ENCODE peak calls at places on chromosomes 11 and 22, in ten cellular contexts. N is lung, L is neural progenitor cell, I is pancreas, G is cardiac fibroblast, H is psoas muscle, W is colonic mucosa, Y is hepatocyte, A is NB4, R is left lung. U is an unnamed sample.

GRCh38 chr11:5596611-5597201 is at the start of gene TRIM6:
- DNase-seq in N (peak), G (peak), Y (peak), R (peak), W (peak), I (peak), A (peak), L (peak), H (peak), U (no peak)

GRCh38 chr22:42721045-42721434 is 370 bp upstream of the A4GALT start:
- DNase-seq in R (no peak), L (peak), Y (no peak), N (no peak), G (peak), I (no peak), W (no peak), A (no peak), H (peak), U (no peak)

GRCh38 chr22:38016182-38017078 is 32.1 kb upstream of the SOX10 start:
- DNase-seq in L (peak), H (no peak), I (peak), N (peak), A (peak), R (no peak), Y (no peak), W (peak), G (peak), U (no peak)

GRCh38 chr22:32870474-32870873 is 69.0 kb downstream of the TIMP3 start:
- DNase-seq in G (no peak), H (no peak), N (no peak), L (no peak), Y (no peak), R (no peak), A (no peak), W (no peak), I (no peak), U (no peak)

GRCh38 chr22:19598054-19598855 is 74.0 kb upstream of the CLDN5 start:
- DNase-seq in L (no peak), N (no peak), Y (peak), H (no peak), I (no peak), A (peak), W (no peak), G (no peak), R (no peak), U (no peak)

GRCh38 chr11:121365304-121365703 is 72.7 kb downstream of the SC5D start:
- DNase-seq in H (no peak), G (no peak), L (no peak), A (no peak), I (no peak), W (no peak), Y (no peak), R (no peak), N (no peak), U (no peak)

GRCh38 chr11:104219081-104219480 is 55.1 kb upstream of the PDGFD start:
- DNase-seq in G (peak), L (no peak), Y (no peak), W (no peak), A (no peak), I (no peak), H (peak), N (no peak), R (no peak), U (no peak)

GRCh38 chr11:78168539-78169477 is 19.6 kb downstream of the KCTD21 start:
- DNase-seq in I (peak), N (peak), W (peak), R (no peak), Y (peak), H (peak), L (no peak), G (peak), A (peak), U (peak)

GRCh38 chr11:133323354-133323753 is 208.9 kb downstream of the OPCML start:
- DNase-seq in H (no peak), L (peak), A (no peak), N (no peak), I (no peak), Y (no peak), W (no peak), R (no peak), G (no peak), U (no peak)

GRCh38 chr11:24406980-24407379 is 89.9 kb upstream of the LUZP2 start:
- DNase-seq in I (no peak), L (no peak), A (no peak), R (peak), N (no peak), W (no peak), G (no peak), Y (no peak), H (no peak), U (no peak)

GRCh38 chr22:37484115-37485005 is 1.8 kb downstream of the MFNG start:
- DNase-seq in R (peak), H (peak), L (peak), W (peak), A (no peak), Y (no peak), I (peak), N (peak), G (no peak), U (no peak)

GRCh38 chr11:75233688-75234295 is 6.8 kb upstream of the TPBGL start:
- DNase-seq in N (no peak), H (no peak), G (peak), A (peak), R (no peak), I (peak), L (peak), Y (peak), W (peak), U (no peak)

GRCh38 chr11:32121012-32121411 is 30.1 kb downstream of the RCN1 start:
- DNase-seq in Y (no peak), G (no peak), I (no peak), N (no peak), R (no peak), W (no peak), H (no peak), L (no peak), A (no peak), U (no peak)

GRCh38 chr11:73295259-73295995 is 12.6 kb upstream of the ARHGEF17 start:
- DNase-seq in H (peak), I (no peak), R (peak), N (peak), G (peak), Y (peak), A (peak), L (peak), W (peak), U (peak)

GRCh38 chr11:129279326-129280026 is 87.4 kb upstream of the ARHGAP32 start:
- DNase-seq in H (peak), Y (peak), R (peak), I (peak), N (peak), L (peak), A (peak), G (peak), W (peak), U (no peak)

GRCh38 chr11:46142561-46142960 is 21.3 kb upstream of the PHF21A start:
- DNase-seq in A (no peak), Y (no peak), G (no peak), R (no peak), N (no peak), H (no peak), L (no peak), I (no peak), W (no peak), U (no peak)

GRCh38 chr11:34790620-34791019 is 125.6 kb downstream of the APIP start:
- DNase-seq in Y (no peak), A (peak), W (no peak), G (no peak), H (no peak), I (no peak), L (no peak), N (no peak), R (no peak), U (no peak)

GRCh38 chr11:76408171-76408965 is 27.2 kb downstream of the GVQW3 start:
- DNase-seq in L (no peak), W (no peak), Y (no peak), A (no peak), R (no peak), N (no peak), I (no peak), G (no peak), H (no peak), U (no peak)

GRCh38 chr22:33922268-33922667 is 2.0 kb upstream of the LARGE1 start:
- DNase-seq in H (peak), Y (peak), L (peak), W (peak), N (no peak), G (peak), I (peak), A (no peak), R (no peak), U (no peak)

GRCh38 chr22:40749006-40749405 is 69.7 kb downstream of the MCHR1 start:
- DNase-seq in Y (no peak), R (no peak), I (no peak), N (no peak), H (no peak), A (no peak), G (no peak), W (no peak), L (no peak), U (no peak)

GRCh38 chr22:20979243-20979809 is 2.8 kb upstream of the LZTR1 start:
- DNase-seq in H (peak), R (peak), L (peak), W (peak), A (no peak), I (peak), G (peak), N (peak), Y (peak), U (no peak)

GRCh38 chr11:17774232-17775034 is 39.9 kb downstream of the KCNC1 start:
- DNase-seq in R (peak), N (no peak), H (peak), A (no peak), G (no peak), L (peak), W (no peak), I (no peak), Y (no peak), U (no peak)

GRCh38 chr11:88508808-88509581 is 171.5 kb upstream of the CTSC start:
- DNase-seq in L (peak), W (peak), A (no peak), H (peak), I (no peak), Y (peak), N (no peak), R (peak), G (peak), U (no peak)

GRCh38 chr22:17770180-17771077 is 3.8 kb downstream of the BID start:
- DNase-seq in A (no peak), Y (no peak), H (no peak), L (no peak), G (no peak), I (no peak), N (no peak), R (peak), W (no peak), U (no peak)

GRCh38 chr22:27952091-27952490 is 33.0 kb upstream of the PITPNB start:
- DNase-seq in R (no peak), Y (no peak), L (no peak), N (no peak), I (no peak), H (no peak), A (no peak), G (peak), W (no peak), U (no peak)

GRCh38 chr11:7490054-7490453 is 4.7 kb downstream of the OLFML1 start:
- DNase-seq in L (no peak), Y (no peak), W (no peak), H (no peak), I (no peak), N (no peak), G (peak), A (no peak), R (no peak), U (peak)

GRCh38 chr11:15918212-15918611 is 438.1 kb downstream of the SOX6 start:
- DNase-seq in W (no peak), N (no peak), R (no peak), A (no peak), L (peak), Y (no peak), H (no peak), I (no peak), G (no peak), U (no peak)

GRCh38 chr11:86676533-86677154 is 4.2 kb upstream of the ME3 start:
- DNase-seq in R (peak), N (no peak), I (no peak), W (no peak), G (no peak), L (peak), H (no peak), A (peak), Y (peak), U (no peak)

GRCh38 chr22:28142361-28142801 is 223.3 kb upstream of the PITPNB start:
- DNase-seq in G (peak), A (no peak), W (no peak), Y (peak), H (no peak), I (no peak), R (no peak), L (peak), N (no peak), U (peak)

GRCh38 chr11:33692013-33692504 is 8.6 kb downstream of the C11orf91 start:
- DNase-seq in A (no peak), I (peak), Y (peak), N (peak), H (peak), W (peak), R (no peak), L (peak), G (peak), U (peak)

GRCh38 chr22:17789379-17790200 is 15.3 kb upstream of the BID start:
- DNase-seq in G (no peak), H (no peak), Y (no peak), N (no peak), W (no peak), L (no peak), A (no peak), R (no peak), I (no peak), U (no peak)

GRCh38 chr11:62664405-62665074 is 470 bp downstream of the C11orf98 start:
- DNase-seq in I (no peak), W (peak), Y (peak), R (peak), H (peak), L (no peak), G (peak), A (peak), N (peak), U (no peak)

GRCh38 chr11:114377612-114378267 is 22.6 kb downstream of the C11orf71 start:
- DNase-seq in I (no peak), L (no peak), G (peak), A (no peak), H (no peak), W (no peak), Y (peak), N (no peak), R (no peak), U (peak)

GRCh38 chr22:32986773-32987050 is 71.5 kb downstream of the SYN3 start:
- DNase-seq in R (no peak), G (no peak), I (no peak), H (no peak), W (no peak), L (no peak), Y (no peak), A (no peak), N (no peak), U (no peak)

GRCh38 chr11:76672431-76673163 is 2.0 kb upstream of the LRRC32 start:
- DNase-seq in R (peak), N (no peak), H (peak), Y (no peak), A (peak), I (no peak), W (no peak), G (peak), L (no peak), U (no peak)

GRCh38 chr22:26631282-26631681 is 9.5 kb downstream of the CRYBA4 start:
- DNase-seq in I (no peak), A (no peak), G (no peak), N (no peak), L (no peak), W (no peak), R (no peak), Y (no peak), H (no peak), U (no peak)

GRCh38 chr22:49999901-50000586 is 12.5 kb downstream of the IL17REL start:
- DNase-seq in N (no peak), W (no peak), G (no peak), I (no peak), L (no peak), R (peak), Y (no peak), H (peak), A (no peak), U (no peak)
- H3K4me3 ChIP-seq in N (no peak), W (peak), G (no peak), I (no peak), L (peak), R (no peak), Y (no peak), H (peak), A (no peak), U (no peak)

GRCh38 chr11:117327567-117328413 is at the start of gene CEP164:
- DNase-seq in Y (peak), I (peak), G (peak), L (peak), A (peak), W (peak), R (peak), N (peak), H (peak), U (peak)
- TF ChIP-seq CTCF in Y (no peak), I (no peak), G (no peak), L (no peak), A (no peak), W (no peak), R (no peak), N (no peak), H (no peak), U (no peak)

GRCh38 chr11:119052163-119052814 is 4.7 kb downstream of the HYOU1 start:
- DNase-seq in G (no peak), R (no peak), W (no peak), A (no peak), N (no peak), I (no peak), H (no peak), L (no peak), Y (no peak), U (no peak)

GRCh38 chr11:119048644-119049043 is 8.4 kb downstream of the HYOU1 start:
- DNase-seq in Y (no peak), L (no peak), I (no peak), R (no peak), A (no peak), W (no peak), G (no peak), H (no peak), N (no peak), U (no peak)

GRCh38 chr11:119049081-119049480 is 7.9 kb downstream of the HYOU1 start:
- DNase-seq in I (no peak), R (no peak), A (no peak), Y (no peak), H (no peak), L (no peak), N (no peak), G (no peak), W (no peak), U (no peak)

GRCh38 chr11:119054418-119054817 is 2.6 kb downstream of the HYOU1 start:
- DNase-seq in I (no peak), Y (no peak), N (no peak), R (no peak), L (no peak), H (no peak), W (no peak), A (no peak), G (no peak), U (no peak)

DNA sequence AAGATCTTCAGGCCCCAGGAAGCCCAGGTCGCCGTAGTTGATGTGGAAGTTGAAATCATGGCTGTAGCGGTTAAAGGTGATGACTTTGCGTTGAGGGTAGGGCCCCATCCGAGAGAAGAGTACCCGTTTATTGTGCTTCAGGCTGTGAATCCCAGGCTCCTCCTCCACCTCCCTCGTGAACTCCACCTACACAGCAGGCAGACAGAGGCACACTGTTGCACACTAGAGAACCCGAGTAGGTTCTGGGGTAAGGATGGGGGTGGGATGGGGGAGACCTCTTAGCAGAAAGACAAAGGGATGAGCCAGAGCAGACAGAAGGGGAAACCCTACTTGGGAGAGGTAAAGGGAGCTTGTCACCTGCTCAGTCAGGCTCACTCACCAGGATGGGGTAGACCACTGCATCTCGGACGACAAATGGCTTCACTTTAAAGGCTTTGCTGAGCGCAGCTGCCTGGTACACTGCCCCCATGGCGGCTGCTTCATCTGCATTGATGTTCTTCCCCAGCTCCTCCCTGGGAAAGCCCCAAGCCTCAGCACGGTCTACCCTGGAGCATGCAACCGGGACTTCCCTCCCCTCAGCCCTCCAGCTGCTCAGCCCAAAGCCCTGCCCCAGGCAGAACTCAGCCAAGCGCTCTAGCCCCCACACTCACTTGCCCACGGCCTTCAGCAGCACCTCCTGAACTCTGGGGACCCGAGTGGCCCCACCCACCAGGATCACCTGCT is 5.4 kb downstream of the HYOU1 start:
- DNase-seq in L (no peak), A (no peak), I (no peak), G (no peak), N (no peak), W (no peak), R (peak), Y (no peak), H (no peak), U (no peak)
- H3K4me3 ChIP-seq in L (no peak), A (no peak), I (no peak), G (no peak), N (no peak), W (no peak), R (no peak), Y (no peak), H (no peak), U (no peak)

GRCh38 chr22:46798041-46798365 is 35.6 kb downstream of the TBC1D22A start:
- DNase-seq in A (no peak), W (no peak), L (no peak), R (no peak), I (no peak), Y (no peak), G (no peak), N (no peak), H (no peak), U (no peak)

GRCh38 chr22:46795845-46796565 is 33.6 kb downstream of the TBC1D22A start:
- DNase-seq in I (no peak), A (no peak), R (no peak), H (no peak), N (no peak), G (no peak), Y (no peak), L (no peak), W (no peak), U (no peak)

GRCh38 chr22:46798366-46799057 is 36.1 kb downstream of the TBC1D22A start:
- DNase-seq in N (peak), A (peak), W (peak), H (peak), L (peak), Y (peak), R (peak), G (peak), I (peak), U (no peak)

GRCh38 chr22:46796566-46797195 is 34.2 kb downstream of the TBC1D22A start:
- DNase-seq in H (no peak), Y (no peak), L (no peak), R (peak), G (no peak), I (no peak), W (no peak), A (no peak), N (no peak), U (no peak)

GRCh38 chr22:46797355-46797754 is 34.9 kb downstream of the TBC1D22A start:
- DNase-seq in Y (peak), H (no peak), N (no peak), I (no peak), R (peak), L (no peak), G (peak), A (peak), W (no peak), U (no peak)
- TF ChIP-seq CTCF in Y (peak), H (no peak), N (no peak), I (no peak), R (no peak), L (no peak), G (peak), A (peak), W (no peak), U (peak)